ENCODE peak calls at places on chromosomes 3 and 15, in six cellular contexts. X is suprapubic skin, S is OCI-LY7, D is K562, I is foreskin keratinocyte, T is body of pancreas. R is an unnamed sample.
A peak's percentile ranks its signal among the peaks of the same experiment; 100 is the strongest.

GRCh38 chr15:74343797-74344127 is 23.7 kb downstream of the CYP11A1 start:
- DNase-seq in X (no peak), S (no peak), D (no peak), I (no peak), T (no peak), R (no peak)

GRCh38 chr3:130935761-130936160 is 41.9 kb downstream of the ATP2C1 start:
- DNase-seq in X (no peak), S (no peak), D (no peak), I (peak; percentile 61), T (no peak), R (peak; percentile 8)

GRCh38 chr15:67639591-67639990 is 97.1 kb downstream of the MAP2K5 start:
- DNase-seq in X (no peak), S (no peak), D (no peak), I (no peak), T (no peak), R (no peak)

GRCh38 chr15:73934281-73934680 is 8.0 kb downstream of the LOXL1 start:
- DNase-seq in X (no peak), S (no peak), D (no peak), I (no peak), T (peak; percentile 70), R (no peak)

GRCh38 chr3:148366743-148367410 is 330.8 kb upstream of the AGTR1 start:
- DNase-seq in X (no peak), S (no peak), D (no peak), I (no peak), T (no peak), R (no peak)

GRCh38 chr3:18649666-18650363 is 224.7 kb upstream of the SATB1 start:
- DNase-seq in X (no peak), S (no peak), D (no peak), I (no peak), T (no peak), R (no peak)

GRCh38 chr3:19232566-19232965 is 84.3 kb downstream of the KCNH8 start:
- DNase-seq in X (no peak), S (no peak), D (no peak), I (peak; percentile 73), T (no peak), R (peak; percentile 36)

GRCh38 chr3:182979103-182979697 is 1.1 kb downstream of the DCUN1D1 start:
- DNase-seq in X (no peak), S (peak; percentile 17), D (no peak), I (peak; percentile 13), T (no peak), R (no peak)

GRCh38 chr15:65095747-65096104 is 19.2 kb downstream of the KBTBD13 start:
- DNase-seq in X (peak; percentile 26), S (no peak), D (no peak), I (no peak), T (no peak), R (no peak)

GRCh38 chr3:14814473-14814872 is 4.3 kb upstream of the FGD5 start:
- DNase-seq in X (no peak), S (no peak), D (no peak), I (no peak), T (no peak), R (no peak)

GRCh38 chr3:24845524-24846155 is 351.0 kb upstream of the THRB start:
- DNase-seq in X (no peak), S (no peak), D (no peak), I (no peak), T (no peak), R (no peak)

GRCh38 chr15:26891448-26891881 is 24.6 kb downstream of the GABRA5 start:
- DNase-seq in X (no peak), S (peak; percentile 32), D (peak; percentile 63), I (peak; percentile 60), T (peak; percentile 60), R (peak; percentile 12)

GRCh38 chr3:150237490-150237889 is 170.6 kb upstream of the TSC22D2 start:
- DNase-seq in X (no peak), S (no peak), D (no peak), I (peak; percentile 88), T (no peak), R (peak; percentile 86)

GRCh38 chr3:12974819-12975218 is 98.4 kb downstream of the IQSEC1 start:
- DNase-seq in X (no peak), S (no peak), D (no peak), I (no peak), T (no peak), R (no peak)

DNA sequence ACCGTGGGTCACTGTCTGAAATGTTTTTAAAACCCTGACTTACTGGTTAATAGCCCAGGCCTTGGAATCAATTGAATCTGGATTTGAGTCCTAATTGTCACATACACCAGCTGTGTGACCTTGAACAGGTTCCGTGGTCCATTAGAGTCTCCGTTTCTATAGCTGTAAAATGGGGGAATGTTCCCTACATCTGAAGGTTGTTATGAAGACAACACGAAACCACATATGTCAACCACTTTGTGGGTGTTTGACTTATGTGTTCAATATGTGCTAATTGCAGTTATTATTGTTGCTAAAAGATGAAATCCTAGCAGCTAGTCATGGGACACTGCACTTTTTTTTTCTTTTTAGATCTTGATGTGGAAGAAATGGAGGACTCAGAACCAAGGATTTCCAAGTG is 35.3 kb downstream of the ZBTB38 start:
- DNase-seq in X (no peak), S (no peak), D (no peak), I (no peak), T (no peak), R (no peak)
- H3K27ac ChIP-seq in X (peak overlapping the region; percentile 99), S (no peak overlapping the region), D (no peak overlapping the region), I (peak overlapping the region; percentile 68), T (peak overlapping the region; percentile 97), R (peak overlapping the region; percentile 92)

GRCh38 chr3:37668831-37669610 is 192.7 kb upstream of the CTDSPL start:
- DNase-seq in X (no peak), S (no peak), D (no peak), I (no peak), T (peak; percentile 90), R (peak; percentile 3)
- H3K27ac ChIP-seq in X (peak overlapping the region; percentile 6), S (no peak overlapping the region), D (no peak overlapping the region), I (no peak overlapping the region), T (peak overlapping the region; percentile 79), R (no peak overlapping the region)

DNA sequence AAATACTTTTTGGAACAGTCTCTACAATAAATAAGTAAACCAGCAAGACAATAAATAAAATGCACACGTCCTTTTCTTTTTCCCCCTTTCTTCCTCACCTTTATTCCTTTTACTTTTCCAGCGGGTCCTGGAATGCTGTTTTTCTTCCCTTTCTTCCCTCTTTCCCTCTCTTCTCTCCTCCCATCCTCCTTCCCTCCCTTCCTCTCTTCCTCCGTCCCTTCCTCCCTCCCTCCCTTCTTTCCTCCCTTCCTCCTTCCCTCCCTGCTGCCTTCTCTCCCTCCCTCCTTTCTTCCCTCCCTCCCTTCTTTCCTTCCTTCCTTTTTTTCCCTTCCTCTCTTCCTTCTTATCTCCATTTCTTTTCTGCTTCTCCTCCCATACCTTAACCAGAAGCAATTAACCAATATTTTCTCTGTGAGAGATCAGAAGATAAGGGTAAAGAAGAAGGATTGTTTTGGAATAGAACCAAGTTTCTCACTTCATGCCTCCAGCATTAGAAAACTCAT is 3.3 kb upstream of the IL17RE start:
- DNase-seq in X (no peak), S (no peak), D (no peak), I (no peak), T (no peak), R (no peak)
- H3K27ac ChIP-seq in X (peak overlapping the region; percentile 20), S (no peak overlapping the region), D (no peak overlapping the region), I (no peak overlapping the region), T (peak overlapping the region; percentile 85), R (no peak overlapping the region)

DNA sequence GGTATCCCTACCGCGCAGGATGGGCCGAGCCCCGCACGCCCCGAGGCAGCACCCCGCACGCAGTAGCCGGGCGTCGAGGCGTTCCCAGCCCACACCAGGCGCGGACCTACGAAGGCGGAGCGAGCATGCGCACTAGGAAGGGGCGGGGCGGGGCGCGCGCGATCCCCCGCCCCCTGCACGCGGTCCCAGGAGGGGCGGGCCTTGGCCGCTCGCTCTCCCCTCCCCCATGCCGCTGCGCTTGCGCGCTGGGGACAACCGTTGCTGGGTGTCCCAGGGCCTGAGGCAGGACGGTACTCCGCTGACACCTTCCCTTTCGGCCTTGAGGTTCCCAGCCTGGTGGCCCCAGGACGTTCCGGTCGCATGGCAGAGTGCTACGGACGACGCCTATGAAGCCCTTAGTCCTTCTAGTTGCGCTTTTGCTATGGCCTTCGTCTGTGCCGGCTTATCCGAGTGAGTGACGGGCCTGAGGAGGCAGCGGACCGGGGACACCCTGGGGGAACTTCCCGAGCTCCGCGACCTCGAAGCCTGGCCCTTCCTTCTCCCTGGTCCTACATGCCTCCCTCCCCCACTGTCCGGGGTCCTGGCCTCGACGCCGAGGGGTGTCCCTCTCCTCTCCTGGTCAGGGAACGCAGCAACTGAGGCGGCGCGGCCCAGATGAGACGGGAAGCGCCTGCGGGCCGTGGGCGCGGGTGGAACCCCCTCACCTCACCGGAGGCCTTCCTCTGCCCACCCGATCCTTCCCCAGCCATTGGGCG is at the start of gene SPESP1:
- DNase-seq in X (peak; percentile 66), S (no peak), D (no peak), I (peak; percentile 57), T (peak; percentile 57), R (no peak)
- H3K27ac ChIP-seq in X (no peak within 1 kb of the TSS), S (no peak within 1 kb of the TSS), D (no peak within 1 kb of the TSS), I (peak within 1 kb of the TSS; percentile 55), T (no peak within 1 kb of the TSS), R (no peak within 1 kb of the TSS)

GRCh38 chr3:73431136-73431933 is 193.4 kb downstream of the PDZRN3 start:
- DNase-seq in X (no peak), S (no peak), D (no peak), I (no peak), T (no peak), R (no peak)
- H3K27ac ChIP-seq in X (no peak overlapping the region), S (no peak overlapping the region), D (no peak overlapping the region), I (no peak overlapping the region), T (no peak overlapping the region), R (no peak overlapping the region)

DNA sequence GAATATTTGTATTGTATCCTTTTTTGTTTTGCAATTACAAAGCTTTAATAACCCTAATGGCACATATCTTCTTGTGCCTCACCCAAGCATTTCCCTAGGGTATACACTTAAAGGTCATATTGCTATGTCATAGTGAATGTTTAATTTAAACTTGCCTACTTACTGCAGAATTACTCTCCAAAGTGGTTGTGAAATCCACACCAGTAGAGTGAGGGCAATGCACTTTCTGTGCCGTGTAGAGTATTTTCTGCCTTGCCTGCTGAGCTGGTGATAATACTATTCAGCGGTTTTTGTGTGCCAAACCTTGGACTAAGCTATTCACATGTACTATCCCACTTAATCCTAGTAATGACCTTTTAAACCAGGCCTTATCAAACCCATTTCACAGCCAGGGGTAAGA is 100.4 kb upstream of the WNT5A start:
- DNase-seq in X (no peak), S (no peak), D (no peak), I (no peak), T (no peak), R (no peak)
- H3K27ac ChIP-seq in X (no peak overlapping the region), S (no peak overlapping the region), D (no peak overlapping the region), I (no peak overlapping the region), T (no peak overlapping the region), R (no peak overlapping the region)

GRCh38 chr3:8085498-8085897 is 416.1 kb upstream of the LMCD1 start:
- DNase-seq in X (no peak), S (no peak), D (no peak), I (no peak), T (no peak), R (no peak)

GRCh38 chr3:8077126-8077525 is 424.5 kb upstream of the LMCD1 start:
- DNase-seq in X (no peak), S (no peak), D (no peak), I (no peak), T (no peak), R (no peak)

DNA sequence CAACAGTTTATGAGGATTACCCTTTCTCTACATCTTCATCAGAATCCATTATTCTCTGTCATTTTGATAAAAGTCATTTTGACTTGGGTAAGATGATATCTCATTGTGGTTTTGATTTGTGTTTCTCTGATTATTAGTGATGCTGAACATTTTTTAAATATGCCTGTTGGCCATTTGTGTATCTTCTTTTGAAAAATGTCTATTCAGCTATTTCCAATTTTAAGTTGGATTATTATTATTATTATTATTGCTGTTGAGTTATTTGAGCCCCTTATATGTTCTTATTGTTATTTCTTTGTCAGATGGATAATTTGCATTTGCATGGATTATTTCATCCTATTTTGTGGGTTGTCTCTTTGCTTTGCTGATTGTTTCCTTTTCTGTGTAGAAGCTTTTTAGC is 421.2 kb upstream of the LMCD1 start:
- DNase-seq in X (no peak), S (no peak), D (no peak), I (no peak), T (no peak), R (no peak)
- H3K27ac ChIP-seq in X (no peak overlapping the region), S (no peak overlapping the region), D (no peak overlapping the region), I (no peak overlapping the region), T (no peak overlapping the region), R (no peak overlapping the region)

R was measured in epithelial cell of prostate.